ENCODE peak calls at places on chromosomes 5 and 9, in nine cellular contexts. One of them, this sample, is unnamed.

GRCh38 chr5:77224672-77225355 is 14.3 kb downstream of the PDE8B start:
- DNase-seq in naive thymus-derived CD8-positive, alpha-beta T cell: no peak
- DNase-seq in osteocyte: no peak
- DNase-seq in activated naive CD8-positive, alpha-beta T cell treated with anti-CD3 and anti-CD28 coated beads for 36 hours: no peak
- DNase-seq in WTC11: no peak
- DNase-seq in stimulated activated CD4-positive, alpha-beta T cell treated with anti-CD3 and anti-CD28 coated beads, Interleukin-2, amount 100 ng/mL, for 48 hours: no peak
- DNase-seq in islet precursor cell: peak
- DNase-seq in GM23248: peak
- DNase-seq in HT1080: peak
- DNase-seq in this sample: peak

GRCh38 chr9:121286688-121286972 is 18.7 kb downstream of the GSN start:
- DNase-seq in naive thymus-derived CD8-positive, alpha-beta T cell: no peak
- DNase-seq in osteocyte: no peak
- DNase-seq in activated naive CD8-positive, alpha-beta T cell treated with anti-CD3 and anti-CD28 coated beads for 36 hours: no peak
- DNase-seq in WTC11: no peak
- DNase-seq in stimulated activated CD4-positive, alpha-beta T cell treated with anti-CD3 and anti-CD28 coated beads, Interleukin-2, amount 100 ng/mL, for 48 hours: no peak
- DNase-seq in islet precursor cell: no peak
- DNase-seq in GM23248: no peak
- DNase-seq in HT1080: no peak
- DNase-seq in this sample: no peak

GRCh38 chr5:146426853-146427618 is 20.1 kb upstream of the TCERG1 start:
- DNase-seq in naive thymus-derived CD8-positive, alpha-beta T cell: no peak
- DNase-seq in osteocyte: no peak
- DNase-seq in activated naive CD8-positive, alpha-beta T cell treated with anti-CD3 and anti-CD28 coated beads for 36 hours: no peak
- DNase-seq in WTC11: no peak
- DNase-seq in stimulated activated CD4-positive, alpha-beta T cell treated with anti-CD3 and anti-CD28 coated beads, Interleukin-2, amount 100 ng/mL, for 48 hours: no peak
- DNase-seq in islet precursor cell: no peak
- DNase-seq in GM23248: peak
- DNase-seq in HT1080: peak
- DNase-seq in this sample: peak

GRCh38 chr5:42495908-42496307 is 72.7 kb downstream of the GHR start:
- DNase-seq in naive thymus-derived CD8-positive, alpha-beta T cell: no peak
- DNase-seq in osteocyte: no peak
- DNase-seq in activated naive CD8-positive, alpha-beta T cell treated with anti-CD3 and anti-CD28 coated beads for 36 hours: no peak
- DNase-seq in WTC11: no peak
- DNase-seq in stimulated activated CD4-positive, alpha-beta T cell treated with anti-CD3 and anti-CD28 coated beads, Interleukin-2, amount 100 ng/mL, for 48 hours: no peak
- DNase-seq in islet precursor cell: no peak
- DNase-seq in GM23248: peak
- DNase-seq in HT1080: peak
- DNase-seq in this sample: no peak

GRCh38 chr5:94192658-94193391 is 425.6 kb downstream of the KIAA0825 start:
- DNase-seq in naive thymus-derived CD8-positive, alpha-beta T cell: no peak
- DNase-seq in osteocyte: no peak
- DNase-seq in activated naive CD8-positive, alpha-beta T cell treated with anti-CD3 and anti-CD28 coated beads for 36 hours: no peak
- DNase-seq in WTC11: no peak
- DNase-seq in stimulated activated CD4-positive, alpha-beta T cell treated with anti-CD3 and anti-CD28 coated beads, Interleukin-2, amount 100 ng/mL, for 48 hours: no peak
- DNase-seq in islet precursor cell: no peak
- DNase-seq in GM23248: no peak
- DNase-seq in HT1080: no peak
- DNase-seq in this sample: no peak

GRCh38 chr5:96718635-96719077 is 56.5 kb downstream of the CAST start:
- DNase-seq in naive thymus-derived CD8-positive, alpha-beta T cell: no peak
- DNase-seq in osteocyte: no peak
- DNase-seq in activated naive CD8-positive, alpha-beta T cell treated with anti-CD3 and anti-CD28 coated beads for 36 hours: no peak
- DNase-seq in WTC11: no peak
- DNase-seq in stimulated activated CD4-positive, alpha-beta T cell treated with anti-CD3 and anti-CD28 coated beads, Interleukin-2, amount 100 ng/mL, for 48 hours: no peak
- DNase-seq in islet precursor cell: no peak
- DNase-seq in GM23248: no peak
- DNase-seq in HT1080: peak
- DNase-seq in this sample: peak

GRCh38 chr5:149618581-149619248 is 37.4 kb downstream of the ARHGEF37 start:
- DNase-seq in naive thymus-derived CD8-positive, alpha-beta T cell: no peak
- DNase-seq in osteocyte: no peak
- DNase-seq in activated naive CD8-positive, alpha-beta T cell treated with anti-CD3 and anti-CD28 coated beads for 36 hours: peak
- DNase-seq in WTC11: peak
- DNase-seq in stimulated activated CD4-positive, alpha-beta T cell treated with anti-CD3 and anti-CD28 coated beads, Interleukin-2, amount 100 ng/mL, for 48 hours: peak
- DNase-seq in islet precursor cell: peak
- DNase-seq in GM23248: peak
- DNase-seq in HT1080: peak
- DNase-seq in this sample: peak

GRCh38 chr9:112047538-112048066 is 127.5 kb downstream of the SUSD1 start:
- DNase-seq in naive thymus-derived CD8-positive, alpha-beta T cell: no peak
- DNase-seq in osteocyte: no peak
- DNase-seq in activated naive CD8-positive, alpha-beta T cell treated with anti-CD3 and anti-CD28 coated beads for 36 hours: no peak
- DNase-seq in WTC11: no peak
- DNase-seq in stimulated activated CD4-positive, alpha-beta T cell treated with anti-CD3 and anti-CD28 coated beads, Interleukin-2, amount 100 ng/mL, for 48 hours: no peak
- DNase-seq in islet precursor cell: no peak
- DNase-seq in GM23248: no peak
- DNase-seq in HT1080: peak
- DNase-seq in this sample: peak

GRCh38 chr9:128540630-128541355 is 11.6 kb upstream of the SPTAN1 start:
- DNase-seq in naive thymus-derived CD8-positive, alpha-beta T cell: no peak
- DNase-seq in osteocyte: no peak
- DNase-seq in activated naive CD8-positive, alpha-beta T cell treated with anti-CD3 and anti-CD28 coated beads for 36 hours: no peak
- DNase-seq in WTC11: no peak
- DNase-seq in stimulated activated CD4-positive, alpha-beta T cell treated with anti-CD3 and anti-CD28 coated beads, Interleukin-2, amount 100 ng/mL, for 48 hours: no peak
- DNase-seq in islet precursor cell: no peak
- DNase-seq in GM23248: no peak
- DNase-seq in HT1080: no peak
- DNase-seq in this sample: no peak